ENCODE peak calls at places on chromosomes 3 and 15, in seven cellular contexts. One of them, this sample, is unnamed.
A peak's percentile ranks its signal among the peaks of the same experiment; 100 is the strongest.

GRCh38 chr3:192933779-192934456 is 16.3 kb upstream of the MB21D2 start:
- DNase-seq in fibroblast of lung: no peak
- DNase-seq in GM18507: no peak
- DNase-seq in EL: peak; percentile 45
- DNase-seq in activated naive CD4-positive, alpha-beta T cell treated with anti-CD3 and anti-CD28 coated beads, Interleukin-2, amount 10 ng/mL, durations not matched to agents 7 days and 5 days: no peak
- DNase-seq in GM13977: no peak
- DNase-seq in HS-27A: no peak
- DNase-seq in this sample: no peak

GRCh38 chr3:72803573-72803972 is 44.7 kb downstream of the SHQ1 start:
- DNase-seq in fibroblast of lung: no peak
- DNase-seq in GM13977: no peak
- DNase-seq in EL: no peak
- DNase-seq in GM18507: no peak
- DNase-seq in activated naive CD4-positive, alpha-beta T cell treated with anti-CD3 and anti-CD28 coated beads, Interleukin-2, amount 10 ng/mL, durations not matched to agents 7 days and 5 days: no peak
- DNase-seq in HS-27A: no peak
- DNase-seq in this sample: no peak

GRCh38 chr3:71163216-71163918 is 420.2 kb downstream of the FOXP1 start:
- DNase-seq in GM18507: no peak
- DNase-seq in fibroblast of lung: no peak
- DNase-seq in EL: no peak
- DNase-seq in activated naive CD4-positive, alpha-beta T cell treated with anti-CD3 and anti-CD28 coated beads, Interleukin-2, amount 10 ng/mL, durations not matched to agents 7 days and 5 days: no peak
- DNase-seq in HS-27A: no peak
- DNase-seq in GM13977: no peak
- DNase-seq in this sample: peak; percentile 44

GRCh38 chr3:43194490-43195115 is 88.7 kb upstream of the POMGNT2 start:
- DNase-seq in GM18507: no peak
- DNase-seq in EL: no peak
- DNase-seq in GM13977: no peak
- DNase-seq in HS-27A: no peak
- DNase-seq in fibroblast of lung: no peak
- DNase-seq in activated naive CD4-positive, alpha-beta T cell treated with anti-CD3 and anti-CD28 coated beads, Interleukin-2, amount 10 ng/mL, durations not matched to agents 7 days and 5 days: peak; percentile 74
- DNase-seq in this sample: no peak

GRCh38 chr3:123419850-123420292 is 29.0 kb downstream of the ADCY5 start:
- DNase-seq in EL: no peak
- DNase-seq in activated naive CD4-positive, alpha-beta T cell treated with anti-CD3 and anti-CD28 coated beads, Interleukin-2, amount 10 ng/mL, durations not matched to agents 7 days and 5 days: no peak
- DNase-seq in fibroblast of lung: no peak
- DNase-seq in GM18507: no peak
- DNase-seq in GM13977: no peak
- DNase-seq in HS-27A: no peak
- DNase-seq in this sample: no peak

GRCh38 chr3:54393150-54393549 is 270.8 kb downstream of the CACNA2D3 start:
- DNase-seq in GM13977: no peak
- DNase-seq in HS-27A: no peak
- DNase-seq in fibroblast of lung: no peak
- DNase-seq in GM18507: no peak
- DNase-seq in activated naive CD4-positive, alpha-beta T cell treated with anti-CD3 and anti-CD28 coated beads, Interleukin-2, amount 10 ng/mL, durations not matched to agents 7 days and 5 days: no peak
- DNase-seq in EL: no peak
- DNase-seq in this sample: no peak

GRCh38 chr3:55309336-55309735 is 177.8 kb downstream of the WNT5A start:
- DNase-seq in HS-27A: no peak
- DNase-seq in EL: peak; percentile 61
- DNase-seq in GM18507: no peak
- DNase-seq in fibroblast of lung: no peak
- DNase-seq in activated naive CD4-positive, alpha-beta T cell treated with anti-CD3 and anti-CD28 coated beads, Interleukin-2, amount 10 ng/mL, durations not matched to agents 7 days and 5 days: no peak
- DNase-seq in GM13977: no peak
- DNase-seq in this sample: peak; percentile 63

GRCh38 chr15:66483131-66483566 is 14.4 kb downstream of the SNAPC5 start:
- DNase-seq in activated naive CD4-positive, alpha-beta T cell treated with anti-CD3 and anti-CD28 coated beads, Interleukin-2, amount 10 ng/mL, durations not matched to agents 7 days and 5 days: no peak
- DNase-seq in EL: peak; percentile 46
- DNase-seq in fibroblast of lung: peak; percentile 58
- DNase-seq in HS-27A: no peak
- DNase-seq in GM18507: no peak
- DNase-seq in GM13977: no peak
- DNase-seq in this sample: peak; percentile 88

GRCh38 chr15:60696523-60696859 is 217.5 kb upstream of the ICE2 start:
- DNase-seq in activated naive CD4-positive, alpha-beta T cell treated with anti-CD3 and anti-CD28 coated beads, Interleukin-2, amount 10 ng/mL, durations not matched to agents 7 days and 5 days: no peak
- DNase-seq in GM13977: no peak
- DNase-seq in EL: no peak
- DNase-seq in fibroblast of lung: no peak
- DNase-seq in GM18507: no peak
- DNase-seq in HS-27A: no peak
- DNase-seq in this sample: no peak

GRCh38 chr15:74841761-74842385 is 1.1 kb downstream of the ULK3 start:
- DNase-seq in fibroblast of lung: no peak
- DNase-seq in EL: no peak
- DNase-seq in GM13977: no peak
- DNase-seq in GM18507: no peak
- DNase-seq in HS-27A: no peak
- DNase-seq in activated naive CD4-positive, alpha-beta T cell treated with anti-CD3 and anti-CD28 coated beads, Interleukin-2, amount 10 ng/mL, durations not matched to agents 7 days and 5 days: no peak
- DNase-seq in this sample: no peak

GRCh38 chr3:151976211-151977050 is 103.0 kb downstream of the SUCNR1 start:
- DNase-seq in GM18507: no peak
- DNase-seq in EL: peak; percentile 96
- DNase-seq in fibroblast of lung: peak; percentile 90
- DNase-seq in activated naive CD4-positive, alpha-beta T cell treated with anti-CD3 and anti-CD28 coated beads, Interleukin-2, amount 10 ng/mL, durations not matched to agents 7 days and 5 days: no peak
- DNase-seq in GM13977: no peak
- DNase-seq in HS-27A: peak; percentile 91
- DNase-seq in this sample: peak; percentile 98

GRCh38 chr3:38528457-38528856 is 32.3 kb downstream of the EXOG start:
- DNase-seq in GM13977: no peak
- DNase-seq in activated naive CD4-positive, alpha-beta T cell treated with anti-CD3 and anti-CD28 coated beads, Interleukin-2, amount 10 ng/mL, durations not matched to agents 7 days and 5 days: no peak
- DNase-seq in GM18507: no peak
- DNase-seq in fibroblast of lung: no peak
- DNase-seq in EL: no peak
- DNase-seq in HS-27A: no peak
- DNase-seq in this sample: no peak

GRCh38 chr15:90001062-90001682 is at the start of gene ZNF710:
- DNase-seq in HS-27A: no peak
- DNase-seq in fibroblast of lung: peak; percentile 80
- DNase-seq in GM13977: peak; percentile 87
- DNase-seq in EL: peak; percentile 64
- DNase-seq in GM18507: peak; percentile 33
- DNase-seq in activated naive CD4-positive, alpha-beta T cell treated with anti-CD3 and anti-CD28 coated beads, Interleukin-2, amount 10 ng/mL, durations not matched to agents 7 days and 5 days: peak; percentile 62
- DNase-seq in this sample: peak; percentile 73

GRCh38 chr15:101055411-101055810 is 136.3 kb downstream of the LRRK1 start:
- DNase-seq in GM13977: no peak
- DNase-seq in EL: no peak
- DNase-seq in fibroblast of lung: no peak
- DNase-seq in activated naive CD4-positive, alpha-beta T cell treated with anti-CD3 and anti-CD28 coated beads, Interleukin-2, amount 10 ng/mL, durations not matched to agents 7 days and 5 days: no peak
- DNase-seq in GM18507: no peak
- DNase-seq in HS-27A: no peak
- DNase-seq in this sample: no peak

GRCh38 chr15:78051622-78052405 is 25.7 kb downstream of the TBC1D2B start:
- DNase-seq in GM18507: no peak
- DNase-seq in EL: peak; percentile 62
- DNase-seq in activated naive CD4-positive, alpha-beta T cell treated with anti-CD3 and anti-CD28 coated beads, Interleukin-2, amount 10 ng/mL, durations not matched to agents 7 days and 5 days: no peak
- DNase-seq in GM13977: no peak
- DNase-seq in HS-27A: no peak
- DNase-seq in fibroblast of lung: no peak
- DNase-seq in this sample: no peak

GRCh38 chr3:99877180-99877579 is 59.5 kb downstream of the CMSS1 start:
- DNase-seq in GM13977: no peak
- DNase-seq in HS-27A: no peak
- DNase-seq in fibroblast of lung: no peak
- DNase-seq in activated naive CD4-positive, alpha-beta T cell treated with anti-CD3 and anti-CD28 coated beads, Interleukin-2, amount 10 ng/mL, durations not matched to agents 7 days and 5 days: no peak
- DNase-seq in GM18507: no peak
- DNase-seq in EL: no peak
- DNase-seq in this sample: no peak

GRCh38 chr3:180116203-180116602 is 79.5 kb upstream of the PEX5L start:
- DNase-seq in activated naive CD4-positive, alpha-beta T cell treated with anti-CD3 and anti-CD28 coated beads, Interleukin-2, amount 10 ng/mL, durations not matched to agents 7 days and 5 days: no peak
- DNase-seq in EL: no peak
- DNase-seq in HS-27A: no peak
- DNase-seq in fibroblast of lung: no peak
- DNase-seq in GM18507: no peak
- DNase-seq in GM13977: no peak
- DNase-seq in this sample: no peak

GRCh38 chr3:141418751-141419150 is 50.4 kb downstream of the ZBTB38 start:
- DNase-seq in fibroblast of lung: no peak
- DNase-seq in HS-27A: no peak
- DNase-seq in GM18507: no peak
- DNase-seq in activated naive CD4-positive, alpha-beta T cell treated with anti-CD3 and anti-CD28 coated beads, Interleukin-2, amount 10 ng/mL, durations not matched to agents 7 days and 5 days: no peak
- DNase-seq in EL: no peak
- DNase-seq in GM13977: no peak
- DNase-seq in this sample: no peak

GRCh38 chr15:40379853-40380252 is 2.7 kb upstream of the KNSTRN start:
- DNase-seq in GM13977: no peak
- DNase-seq in activated naive CD4-positive, alpha-beta T cell treated with anti-CD3 and anti-CD28 coated beads, Interleukin-2, amount 10 ng/mL, durations not matched to agents 7 days and 5 days: no peak
- DNase-seq in fibroblast of lung: peak; percentile 99
- DNase-seq in EL: peak; percentile 95
- DNase-seq in GM18507: no peak
- DNase-seq in HS-27A: peak; percentile 91
- DNase-seq in this sample: peak; percentile 99

GRCh38 chr3:153599685-153600084 is 437.7 kb downstream of the RAP2B start:
- DNase-seq in GM18507: no peak
- DNase-seq in EL: peak; percentile 70
- DNase-seq in GM13977: no peak
- DNase-seq in fibroblast of lung: peak; percentile 92
- DNase-seq in HS-27A: no peak
- DNase-seq in activated naive CD4-positive, alpha-beta T cell treated with anti-CD3 and anti-CD28 coated beads, Interleukin-2, amount 10 ng/mL, durations not matched to agents 7 days and 5 days: no peak
- DNase-seq in this sample: peak; percentile 89

GRCh38 chr3:102207173-102207572 is 227.6 kb upstream of the ZPLD1 start:
- DNase-seq in EL: no peak
- DNase-seq in activated naive CD4-positive, alpha-beta T cell treated with anti-CD3 and anti-CD28 coated beads, Interleukin-2, amount 10 ng/mL, durations not matched to agents 7 days and 5 days: no peak
- DNase-seq in GM18507: no peak
- DNase-seq in fibroblast of lung: no peak
- DNase-seq in GM13977: no peak
- DNase-seq in HS-27A: no peak
- DNase-seq in this sample: peak; percentile 95

GRCh38 chr3:135887220-135887619 is 78.3 kb upstream of the PPP2R3A start:
- DNase-seq in GM18507: no peak
- DNase-seq in GM13977: no peak
- DNase-seq in fibroblast of lung: peak; percentile 36
- DNase-seq in activated naive CD4-positive, alpha-beta T cell treated with anti-CD3 and anti-CD28 coated beads, Interleukin-2, amount 10 ng/mL, durations not matched to agents 7 days and 5 days: no peak
- DNase-seq in HS-27A: peak; percentile 71
- DNase-seq in EL: peak; percentile 72
- DNase-seq in this sample: peak; percentile 63